ENCODE peak calls at places on chromosomes 7 and 10, in four cellular contexts. S, X, L and U are unnamed samples.

GRCh38 chr7:152851326-152851725 is 91.8 kb downstream of the ACTR3B start:
- DNase-seq in L (no peak), S (no peak), X (no peak), U (no peak)

GRCh38 chr7:41599760-41600159 is 103.1 kb downstream of the INHBA start:
- DNase-seq in X (no peak), S (no peak), L (no peak), U (no peak)

GRCh38 chr10:124744688-124745055 is 494 bp upstream of the FAM53B start:
- DNase-seq in L (no peak), S (no peak), X (no peak), U (no peak)

GRCh38 chr7:21412953-21413352 is 14.9 kb upstream of the SP4 start:
- DNase-seq in L (peak; percentile 16), S (no peak), X (no peak), U (no peak)

GRCh38 chr10:55330485-55330884 is 529.5 kb upstream of the PCDH15 start:
- DNase-seq in S (no peak), X (no peak), L (no peak), U (no peak)

GRCh38 chr10:119377431-119377830 is 165.1 kb downstream of the RGS10 start:
- DNase-seq in L (no peak), S (no peak), X (no peak), U (no peak)

GRCh38 chr7:34019431-34019830 is 114.1 kb downstream of the BMPER start:
- DNase-seq in S (no peak), L (no peak), X (no peak), U (no peak)

GRCh38 chr7:139647812-139648616 is 124.5 kb downstream of the CLEC2L start:
- DNase-seq in S (no peak), L (peak; percentile 61), X (no peak), U (no peak)

GRCh38 chr10:125066704-125067447 is 93.5 kb downstream of the CTBP2 start:
- DNase-seq in L (no peak), X (no peak), S (no peak), U (no peak)

GRCh38 chr10:126021833-126022500 is 125.6 kb downstream of the FANK1 start:
- DNase-seq in L (no peak), X (no peak), S (no peak), U (no peak)

GRCh38 chr7:35249537-35249907 is 4.4 kb downstream of the TBX20 start:
- DNase-seq in L (no peak), X (no peak), S (no peak), U (no peak)

GRCh38 chr10:19310121-19310520 is 261.5 kb downstream of the MALRD1 start:
- DNase-seq in S (no peak), L (no peak), X (no peak), U (no peak)

GRCh38 chr7:133641436-133641835 is 388.6 kb downstream of the EXOC4 start:
- DNase-seq in L (no peak), X (no peak), S (no peak), U (no peak)

GRCh38 chr10:78361031-78361430 is 327.4 kb downstream of the RPS24 start:
- DNase-seq in X (no peak), S (no peak), L (no peak), U (no peak)

GRCh38 chr10:50469288-50469687 is 154.5 kb downstream of the SGMS1 start:
- DNase-seq in L (no peak), X (no peak), S (no peak), U (no peak)

GRCh38 chr10:71396084-71396713 is 521 bp upstream of the CDH23 start:
- DNase-seq in L (peak; percentile 31), X (peak; percentile 82), S (no peak), U (no peak)

GRCh38 chr7:28793383-28793782 is 164.7 kb downstream of the TRIL start:
- DNase-seq in L (no peak), S (no peak), X (no peak), U (no peak)

GRCh38 chr7:2542011-2542923 is 13.1 kb downstream of the BRAT1 start:
- DNase-seq in X (no peak), L (no peak), S (no peak), U (no peak)

GRCh38 chr10:101053516-101053915 is 8.3 kb upstream of the KAZALD1 start:
- DNase-seq in X (no peak), L (no peak), S (no peak), U (no peak)

DNA sequence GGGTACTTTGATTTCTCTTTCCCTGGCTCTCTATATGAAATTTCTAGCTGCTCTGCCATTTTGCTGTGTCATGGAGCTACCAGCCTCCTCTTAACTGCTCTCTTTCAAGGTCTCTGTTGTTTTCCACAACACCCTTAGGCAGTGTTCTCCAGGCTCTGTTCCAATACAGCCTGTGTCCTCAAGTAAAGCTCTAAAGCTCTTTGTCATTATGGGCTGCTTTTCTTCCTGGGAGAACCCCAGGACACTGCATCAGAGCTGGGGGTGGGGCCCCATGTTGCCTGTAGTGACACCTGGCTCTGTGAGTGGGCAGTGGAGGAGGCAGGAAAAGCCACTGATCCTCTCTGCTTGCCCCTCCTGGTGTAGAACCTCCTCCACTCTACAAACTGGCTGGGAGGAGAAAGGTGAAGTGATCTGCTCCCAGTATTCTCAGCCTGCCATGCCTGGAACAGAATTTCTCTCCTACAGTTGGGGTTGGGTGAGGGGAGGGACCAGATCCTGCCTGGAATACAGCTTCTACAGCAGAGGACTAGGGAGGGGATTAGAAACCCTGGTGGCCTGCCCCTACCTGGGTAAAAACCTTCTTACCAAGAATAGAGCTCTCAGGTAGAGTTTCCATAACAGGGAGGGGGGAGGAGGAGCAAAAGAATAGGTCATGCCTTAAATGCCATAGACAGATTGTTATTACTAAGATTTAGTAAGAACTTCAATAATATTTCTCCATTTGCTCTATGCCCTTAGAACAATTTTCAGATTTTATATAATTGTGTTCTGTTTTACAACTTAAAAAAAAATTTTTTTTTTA is 33.7 kb upstream of the TSPAN33 start:
- DNase-seq in L (no peak), X (no peak), S (peak; percentile 71), U (no peak)
- H3K4me3 ChIP-seq in L (no peak overlapping the region), X (no peak overlapping the region), S (no peak overlapping the region), U (no peak overlapping the region)

DNA sequence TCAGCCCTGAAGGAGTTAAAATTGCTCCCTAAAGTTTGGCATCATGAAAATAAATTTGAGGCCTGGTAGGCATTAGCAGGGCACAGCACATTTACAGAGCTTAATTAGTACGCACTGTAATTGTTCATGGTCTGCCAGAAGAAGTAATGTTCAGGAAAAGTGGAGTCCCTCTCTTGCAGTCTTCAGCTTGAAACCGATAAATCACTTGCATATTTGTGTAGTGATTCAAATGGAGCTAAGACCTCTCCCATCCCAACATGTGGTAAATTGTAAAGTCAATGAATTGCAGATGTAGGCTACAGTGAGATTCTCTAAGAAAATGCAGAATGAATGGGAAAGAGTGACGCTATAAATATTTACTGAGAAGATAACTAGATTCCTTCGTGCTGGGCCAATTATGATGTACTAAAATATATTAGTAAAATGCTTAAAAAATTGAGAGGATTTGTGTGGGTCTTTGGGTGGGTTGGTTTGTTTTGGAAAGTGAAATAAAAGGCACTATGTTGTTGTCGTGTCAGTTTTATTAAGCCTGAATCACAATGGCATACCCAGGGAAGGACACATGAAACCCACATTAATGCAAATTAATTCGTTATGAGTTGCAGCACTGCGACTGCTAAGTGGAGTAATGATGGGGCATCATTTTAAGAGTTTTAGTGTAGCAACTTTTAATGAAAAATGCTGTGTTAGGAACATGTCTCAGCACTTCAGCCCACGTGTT is 8.4 kb downstream of the TCF7L2 start:
- DNase-seq in S (no peak), L (no peak), X (no peak), U (no peak)
- H3K4me3 ChIP-seq in S (no peak overlapping the region), L (no peak overlapping the region), X (no peak overlapping the region), U (no peak overlapping the region)

GRCh38 chr10:131972474-131973071 is 9.2 kb downstream of the BNIP3 start:
- DNase-seq in S (no peak), X (peak; percentile 50), L (no peak), U (peak; percentile 63)
- H3K4me3 ChIP-seq in S (no peak overlapping the region), X (no peak overlapping the region), L (no peak overlapping the region), U (peak overlapping the region; percentile 56)

DNA sequence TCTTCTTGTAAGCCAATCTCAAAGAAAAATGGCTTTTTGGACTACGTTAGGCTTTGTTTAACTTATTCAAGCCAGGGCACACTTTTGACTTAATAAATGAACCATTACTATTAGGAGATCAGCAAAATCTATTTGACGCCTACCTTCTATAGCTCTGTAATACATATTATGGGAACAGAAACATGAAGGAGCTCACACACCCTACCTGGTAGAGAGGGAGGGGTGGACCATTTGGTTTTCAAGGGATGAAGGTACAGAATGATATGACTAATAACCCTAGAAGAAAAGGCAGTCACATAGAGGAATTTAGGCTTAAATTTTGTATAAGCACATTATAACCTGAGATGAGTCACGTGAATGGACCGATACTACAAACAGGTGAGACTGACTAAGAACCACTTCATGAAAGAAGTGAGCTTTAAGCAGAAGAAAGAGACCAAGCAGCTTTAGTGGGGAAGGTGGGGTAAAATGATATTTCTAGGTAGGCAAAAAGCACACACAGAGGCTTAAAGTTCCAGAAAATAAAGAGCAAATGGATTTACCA is 106.8 kb upstream of the CTTNBP2 start:
- DNase-seq in L (no peak), X (no peak), S (no peak), U (no peak)
- H3K4me3 ChIP-seq in L (no peak overlapping the region), X (no peak overlapping the region), S (no peak overlapping the region), U (no peak overlapping the region)

DNA sequence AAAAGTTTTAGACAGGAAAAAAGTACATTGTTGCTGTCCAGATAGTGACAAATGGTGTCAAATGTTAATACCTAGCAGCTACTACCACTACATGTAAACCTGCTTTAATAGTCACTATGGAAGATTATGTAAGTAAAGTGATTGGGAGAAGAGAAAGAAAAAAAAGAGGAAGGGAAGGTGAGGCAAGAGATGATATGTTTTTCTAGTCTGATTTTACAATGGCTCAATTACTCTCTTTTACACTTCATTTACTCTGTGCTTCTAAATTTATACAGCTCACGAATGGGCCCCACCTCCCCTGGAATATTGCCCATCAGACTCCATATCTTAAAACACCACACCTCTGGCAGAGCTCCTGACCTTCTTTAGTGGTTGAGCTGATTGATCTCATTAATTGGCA is 28.1 kb upstream of the IKZF1 start:
- DNase-seq in X (no peak), L (no peak), S (no peak), U (no peak)
- H3K4me3 ChIP-seq in X (no peak overlapping the region), L (no peak overlapping the region), S (no peak overlapping the region), U (no peak overlapping the region)

GRCh38 chr7:101891936-101892640 is 74.7 kb downstream of the CUX1 start:
- DNase-seq in X (no peak), S (no peak), L (no peak), U (no peak)
- H3K4me3 ChIP-seq in X (no peak overlapping the region), S (no peak overlapping the region), L (no peak overlapping the region), U (no peak overlapping the region)